ENCODE peak calls at places on chromosomes 11 and 22, in ten cellular contexts. X is esophagus muscularis mucosa, U is HCT116, A is body of pancreas, H is stomach, E is right lobe of liver, J is transverse colon, M is thyroid gland, O is NB4, T is adrenal gland. S is an unnamed sample.

GRCh38 chr11:71986131-71986530 is 12.6 kb upstream of the IL18BP start:
- DNase-seq in X (no peak), U (no peak), A (no peak), H (no peak), E (no peak), J (no peak), M (no peak), O (peak), T (no peak), S (no peak)

GRCh38 chr11:10307022-10307410 is 2.1 kb downstream of the ADM start:
- DNase-seq in X (no peak), U (no peak), A (no peak), H (no peak), E (no peak), J (no peak), M (no peak), O (no peak), T (no peak), S (no peak)

GRCh38 chr11:129115652-129116585 is 76.2 kb downstream of the ARHGAP32 start:
- DNase-seq in X (no peak), U (peak), A (no peak), H (no peak), E (no peak), J (no peak), M (no peak), O (no peak), T (no peak), S (no peak)

GRCh38 chr11:76205252-76206076 is 838 bp downstream of the WNT11 start:
- DNase-seq in X (no peak), U (no peak), A (no peak), H (no peak), E (no peak), J (no peak), M (no peak), O (no peak), T (no peak), S (no peak)

GRCh38 chr11:114257621-114258558 is 38.3 kb upstream of the NNMT start:
- DNase-seq in X (no peak), U (no peak), A (peak), H (no peak), E (peak), J (no peak), M (peak), O (peak), T (peak), S (no peak)

GRCh38 chr11:9017773-9018172 is 14.0 kb upstream of the NRIP3 start:
- DNase-seq in X (peak), U (no peak), A (peak), H (no peak), E (no peak), J (peak), M (peak), O (peak), T (peak), S (no peak)

GRCh38 chr11:75475767-75476650 is 43.0 kb upstream of the KLHL35 start:
- DNase-seq in X (no peak), U (no peak), A (peak), H (peak), E (no peak), J (peak), M (peak), O (peak), T (peak), S (peak)

GRCh38 chr11:32385998-32386397 is 49.3 kb downstream of the WT1 start:
- DNase-seq in X (no peak), U (peak), A (no peak), H (no peak), E (no peak), J (peak), M (peak), O (peak), T (no peak), S (no peak)

GRCh38 chr11:101848262-101848661 is 66.5 kb upstream of the CEP126 start:
- DNase-seq in X (no peak), U (no peak), A (no peak), H (no peak), E (no peak), J (no peak), M (no peak), O (peak), T (no peak), S (no peak)

GRCh38 chr11:79100093-79100704 is 340.6 kb downstream of the TENM4 start:
- DNase-seq in X (no peak), U (peak), A (peak), H (peak), E (peak), J (peak), M (peak), O (peak), T (peak), S (peak)

GRCh38 chr22:43849731-43850130 is 12.6 kb downstream of the SULT4A1 start:
- DNase-seq in X (no peak), U (no peak), A (no peak), H (no peak), E (no peak), J (no peak), M (no peak), O (no peak), T (no peak), S (no peak)

GRCh38 chr11:7672960-7673723 is at the start of gene CYB5R2:
- DNase-seq in X (no peak), U (peak), A (peak), H (peak), E (peak), J (peak), M (peak), O (no peak), T (peak), S (peak)

GRCh38 chr11:8290122-8290810 is 26.6 kb upstream of the LMO1 start:
- DNase-seq in X (no peak), U (no peak), A (no peak), H (no peak), E (peak), J (no peak), M (no peak), O (no peak), T (no peak), S (peak)

GRCh38 chr11:113992459-113993105 is 17.7 kb downstream of the HTR3A start:
- DNase-seq in X (no peak), U (no peak), A (no peak), H (no peak), E (no peak), J (no peak), M (peak), O (no peak), T (no peak), S (no peak)

GRCh38 chr11:120229451-120230424 is 10.2 kb upstream of the POU2F3 start:
- DNase-seq in X (no peak), U (no peak), A (no peak), H (no peak), E (no peak), J (no peak), M (no peak), O (peak), T (no peak), S (no peak)

GRCh38 chr22:46906326-46907045 is 144.0 kb downstream of the TBC1D22A start:
- DNase-seq in X (no peak), U (no peak), A (no peak), H (no peak), E (no peak), J (no peak), M (no peak), O (no peak), T (no peak), S (no peak)

GRCh38 chr11:13983081-13983751 is 20.7 kb downstream of the SPON1 start:
- DNase-seq in X (peak), U (no peak), A (no peak), H (no peak), E (no peak), J (peak), M (peak), O (no peak), T (no peak), S (no peak)

GRCh38 chr11:78065239-78065638 is 1.6 kb downstream of the THRSP start:
- DNase-seq in X (no peak), U (no peak), A (no peak), H (no peak), E (no peak), J (no peak), M (no peak), O (no peak), T (no peak), S (no peak)

GRCh38 chr22:45502215-45503070 is at the start of gene FBLN1:
- DNase-seq in X (no peak), U (no peak), A (peak), H (no peak), E (no peak), J (no peak), M (peak), O (peak), T (no peak), S (no peak)

GRCh38 chr11:96154802-96155520 is 188.0 kb downstream of the MAML2 start:
- DNase-seq in X (no peak), U (no peak), A (no peak), H (no peak), E (no peak), J (no peak), M (peak), O (no peak), T (no peak), S (no peak)

GRCh38 chr11:20070459-20070858 is 89.8 kb downstream of the DBX1 start:
- DNase-seq in X (no peak), U (no peak), A (no peak), H (no peak), E (no peak), J (no peak), M (peak), O (no peak), T (no peak), S (no peak)

GRCh38 chr22:43829448-43829821 is 17.3 kb upstream of the EFCAB6 start:
- DNase-seq in X (no peak), U (no peak), A (no peak), H (no peak), E (peak), J (no peak), M (no peak), O (no peak), T (no peak), S (no peak)

GRCh38 chr22:17570851-17571631 is 7.7 kb downstream of the SLC25A18 start:
- DNase-seq in X (peak), U (no peak), A (peak), H (peak), E (peak), J (peak), M (peak), O (no peak), T (peak), S (peak)

GRCh38 chr11:35260342-35260985 is 121.5 kb downstream of the CD44 start:
- DNase-seq in X (no peak), U (no peak), A (no peak), H (no peak), E (no peak), J (no peak), M (no peak), O (no peak), T (no peak), S (no peak)

GRCh38 chr11:118046964-118047700 is 29.7 kb upstream of the TMPRSS4 start:
- DNase-seq in X (peak), U (no peak), A (no peak), H (no peak), E (no peak), J (no peak), M (no peak), O (no peak), T (peak), S (peak)

GRCh38 chr11:71928739-71929443 is at the start of gene RNF121:
- DNase-seq in X (peak), U (peak), A (peak), H (peak), E (peak), J (peak), M (peak), O (peak), T (peak), S (peak)

GRCh38 chr22:47303161-47303890 is 540.9 kb downstream of the TBC1D22A start:
- DNase-seq in X (peak), U (no peak), A (no peak), H (no peak), E (no peak), J (no peak), M (no peak), O (no peak), T (peak), S (no peak)

GRCh38 chr22:23218867-23219251 is 38.5 kb downstream of the BCR start:
- DNase-seq in X (no peak), U (no peak), A (peak), H (peak), E (no peak), J (peak), M (peak), O (peak), T (no peak), S (peak)

GRCh38 chr22:20126284-20127029 is 5.1 kb upstream of the ZDHHC8 start:
- DNase-seq in X (no peak), U (no peak), A (no peak), H (no peak), E (no peak), J (no peak), M (no peak), O (no peak), T (no peak), S (no peak)

GRCh38 chr11:8287297-8288070 is 23.8 kb upstream of the LMO1 start:
- DNase-seq in X (no peak), U (no peak), A (no peak), H (no peak), E (peak), J (no peak), M (no peak), O (no peak), T (no peak), S (no peak)

GRCh38 chr11:122656073-122656630 is 630 bp downstream of the UBASH3B start:
- DNase-seq in X (no peak), U (no peak), A (peak), H (peak), E (peak), J (peak), M (peak), O (peak), T (peak), S (peak)

GRCh38 chr11:122656631-122657101 is 1.1 kb downstream of the UBASH3B start:
- DNase-seq in X (peak), U (no peak), A (peak), H (peak), E (peak), J (peak), M (peak), O (peak), T (peak), S (peak)

GRCh38 chr11:122653911-122654310 is 1.6 kb upstream of the UBASH3B start:
- DNase-seq in X (no peak), U (no peak), A (no peak), H (no peak), E (no peak), J (no peak), M (no peak), O (no peak), T (no peak), S (no peak)

GRCh38 chr11:122652495-122652894 is 3.0 kb upstream of the UBASH3B start:
- DNase-seq in X (no peak), U (no peak), A (no peak), H (no peak), E (no peak), J (no peak), M (no peak), O (no peak), T (no peak), S (no peak)

GRCh38 chr11:122655527-122656072 is at the start of gene UBASH3B:
- DNase-seq in X (peak), U (peak), A (peak), H (peak), E (peak), J (peak), M (peak), O (peak), T (peak), S (peak)
- TF ChIP-seq POLR2A in X (no peak), U (peak), A (peak), H (no peak), E (peak), J (peak), M (no peak), O (no peak), T (peak), S (peak)

DNA sequence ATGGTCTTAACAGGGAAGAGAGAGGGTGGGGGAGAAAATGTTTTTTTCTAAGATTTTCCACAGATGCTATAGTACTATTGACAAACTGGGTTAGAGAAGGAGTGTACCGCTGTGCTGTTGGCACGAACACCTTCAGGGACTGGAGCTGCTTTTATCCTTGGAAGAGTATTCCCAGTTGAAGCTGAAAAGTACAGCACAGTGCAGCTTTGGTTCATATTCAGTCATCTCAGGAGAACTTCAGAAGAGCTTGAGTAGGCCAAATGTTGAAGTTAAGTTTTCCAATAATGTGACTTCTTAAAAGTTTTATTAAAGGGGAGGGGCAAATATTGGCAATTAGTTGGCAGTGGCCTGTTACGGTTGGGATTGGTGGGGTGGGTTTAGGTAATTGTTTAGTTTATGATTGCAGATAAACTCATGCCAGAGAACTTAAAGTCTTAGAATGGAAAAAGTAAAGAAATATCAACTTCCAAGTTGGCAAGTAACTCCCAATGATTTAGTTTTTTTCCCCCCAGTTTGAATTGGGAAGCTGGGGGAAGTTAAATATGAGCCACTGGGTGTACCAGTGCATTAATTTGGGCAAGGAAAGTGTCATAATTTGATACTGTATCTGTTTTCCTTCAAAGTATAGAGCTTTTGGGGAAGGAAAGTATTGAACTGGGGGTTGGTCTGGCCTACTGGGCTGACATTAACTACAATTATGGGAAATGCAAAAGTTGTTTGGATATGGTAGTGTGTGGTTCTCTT is 2.9 kb downstream of the MALAT1 start:
- DNase-seq in X (no peak), U (no peak), A (no peak), H (no peak), E (no peak), J (no peak), M (no peak), O (peak), T (no peak), S (peak)
- TF ChIP-seq POLR2A in X (peak), U (no peak), A (no peak), H (no peak), E (peak), J (peak), M (no peak), O (peak), T (peak), S (no peak)

DNA sequence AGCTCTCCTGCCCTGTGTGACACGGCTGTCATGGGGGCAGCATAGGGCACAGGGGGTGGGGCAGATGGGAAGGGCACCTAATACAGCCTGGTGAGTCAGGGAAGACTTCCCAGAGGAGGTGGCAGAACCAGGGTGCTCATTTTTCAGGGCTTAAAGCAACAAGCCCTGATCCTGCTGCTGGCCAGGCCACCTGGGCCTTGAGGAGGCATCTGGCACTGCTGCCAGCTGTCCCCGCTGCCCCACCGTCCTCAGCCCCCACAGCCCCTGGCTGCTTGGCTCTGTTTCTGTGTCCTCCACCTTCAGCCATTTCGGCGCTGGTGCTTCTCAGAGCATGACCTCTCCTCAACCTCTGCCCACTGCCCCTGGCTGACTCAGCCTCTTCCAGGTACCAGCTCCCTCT is 4.3 kb downstream of the MAP3K11 start:
- DNase-seq in X (no peak), U (no peak), A (no peak), H (no peak), E (no peak), J (no peak), M (no peak), O (no peak), T (no peak), S (no peak)
- TF ChIP-seq POLR2A in X (no peak), U (no peak), A (no peak), H (no peak), E (no peak), J (no peak), M (no peak), O (no peak), T (no peak), S (no peak)

GRCh38 chr11:66638177-66639065 is at the start of gene RBM4:
- DNase-seq in X (peak), U (peak), A (peak), H (peak), E (peak), J (peak), M (peak), O (peak), T (peak), S (peak)
- TF ChIP-seq POLR2A in X (peak), U (peak), A (peak), H (no peak), E (peak), J (peak), M (peak), O (peak), T (peak), S (peak)

GRCh38 chr11:110429614-110430266 is at the start of gene FDX1:
- DNase-seq in X (peak), U (peak), A (peak), H (peak), E (peak), J (peak), M (peak), O (peak), T (peak), S (peak)
- TF ChIP-seq POLR2A in X (no peak), U (peak), A (peak), H (no peak), E (peak), J (peak), M (peak), O (peak), T (peak), S (no peak)